ENCODE peak calls at places on chromosomes 13 and 19, in five cellular contexts. V is MG63, U is AG04449, T is stomach, S is choroid plexus epithelial cell. D is an unnamed sample.

GRCh38 chr19:19021115-19021514 is 12.2 kb downstream of the SUGP2 start:
- DNase-seq in V (no peak), U (no peak), T (no peak), S (peak; percentile 75), D (no peak)

GRCh38 chr19:45591004-45591637 is 6.5 kb upstream of the OPA3 start:
- DNase-seq in V (no peak), U (no peak), T (peak; percentile 77), S (peak; percentile 33), D (no peak)

GRCh38 chr13:94480672-94481145 is 1.2 kb upstream of the DCT start:
- DNase-seq in V (peak; percentile 11), U (no peak), T (no peak), S (peak; percentile 70), D (peak; percentile 53)

GRCh38 chr13:57631607-57632275 is at the start of gene PCDH17:
- DNase-seq in V (no peak), U (no peak), T (peak; percentile 34), S (peak; percentile 38), D (no peak)

GRCh38 chr19:45169602-45170001 is 8.4 kb downstream of the TRAPPC6A start:
- DNase-seq in V (no peak), U (no peak), T (no peak), S (no peak), D (no peak)

GRCh38 chr19:37855098-37855497 is 51.3 kb downstream of the WDR87 start:
- DNase-seq in V (no peak), U (no peak), T (no peak), S (peak; percentile 41), D (no peak)

GRCh38 chr19:16326401-16327130 is 1.9 kb downstream of the KLF2 start:
- DNase-seq in V (no peak), U (no peak), T (no peak), S (no peak), D (no peak)

GRCh38 chr13:27556109-27556508 is 64.2 kb downstream of the LNX2 start:
- DNase-seq in V (peak; percentile 85), U (peak; percentile 37), T (no peak), S (peak; percentile 73), D (no peak)

GRCh38 chr13:98541211-98541610 is 35.7 kb downstream of the STK24 start:
- DNase-seq in V (no peak), U (no peak), T (no peak), S (peak; percentile 26), D (no peak)

GRCh38 chr13:72839831-72840426 is 58.0 kb downstream of the PIBF1 start:
- DNase-seq in V (peak; percentile 20), U (no peak), T (peak; percentile 72), S (peak; percentile 69), D (no peak)

GRCh38 chr13:24050292-24050711 is 110.2 kb upstream of the SPATA13 start:
- DNase-seq in V (peak; percentile 58), U (no peak), T (peak; percentile 70), S (peak; percentile 81), D (no peak)

GRCh38 chr19:35011737-35012682 is 11.9 kb downstream of the GRAMD1A start:
- DNase-seq in V (no peak), U (no peak), T (no peak), S (no peak), D (no peak)

D was measured in epithelial cell of proximal tubule.